ENCODE peak calls at places on chromosome X, in nine cellular contexts. A, Y, M, X, I, K, N, U and J are unnamed samples.

GRCh38 chrX:101040197-101040596 is 11.7 kb downstream of the TRMT2B start:
- DNase-seq in A (peak), Y (no peak), M (no peak), X (no peak), I (no peak), K (no peak), N (no peak), U (no peak), J (no peak)

GRCh38 chrX:114997779-114998178 is 19.6 kb downstream of the IL13RA2 start:
- DNase-seq in A (no peak), Y (no peak), M (no peak), X (no peak), I (no peak), K (no peak), N (no peak), U (no peak), J (no peak)

GRCh38 chrX:53474707-53475106 is 40.5 kb upstream of the HSD17B10 start:
- DNase-seq in A (no peak), Y (no peak), M (no peak), X (no peak), I (no peak), K (no peak), N (no peak), U (no peak), J (no peak)

GRCh38 chrX:104697264-104697663 is 131.3 kb downstream of the IL1RAPL2 start:
- DNase-seq in A (no peak), Y (no peak), M (no peak), X (no peak), I (no peak), K (no peak), N (no peak), U (no peak), J (no peak)

GRCh38 chrX:28659269-28659668 is 72.0 kb downstream of the IL1RAPL1 start:
- DNase-seq in A (no peak), Y (no peak), M (no peak), X (no peak), I (no peak), K (no peak), N (no peak), U (no peak), J (peak)

GRCh38 chrX:72181178-72182125 is at the start of gene PIN4:
- DNase-seq in A (peak), Y (peak), M (peak), X (peak), I (peak), K (peak), N (peak), U (peak), J (peak)

GRCh38 chrX:51975811-51976210 is 82.4 kb downstream of the MAGED1 start:
- DNase-seq in A (no peak), Y (no peak), M (no peak), X (no peak), I (no peak), K (no peak), N (no peak), U (no peak), J (no peak)

GRCh38 chrX:152833378-152833777 is 2.5 kb downstream of the NSDHL start:
- DNase-seq in A (no peak), Y (peak), M (no peak), X (no peak), I (no peak), K (no peak), N (no peak), U (no peak), J (no peak)

GRCh38 chrX:6053126-6053625 is 175.5 kb downstream of the NLGN4X start:
- DNase-seq in A (no peak), Y (no peak), M (no peak), X (no peak), I (no peak), K (no peak), N (no peak), U (no peak), J (no peak)

GRCh38 chrX:49029876-49030275 is 13.3 kb downstream of the TFE3 start:
- DNase-seq in A (no peak), Y (no peak), M (no peak), X (no peak), I (no peak), K (no peak), N (no peak), U (no peak), J (peak)

GRCh38 chrX:134158821-134159512 is 78.0 kb upstream of the CCDC160 start:
- DNase-seq in A (no peak), Y (no peak), M (no peak), X (peak), I (no peak), K (no peak), N (no peak), U (no peak), J (no peak)

GRCh38 chrX:55759478-55759877 is 41.9 kb downstream of the RRAGB start:
- DNase-seq in A (no peak), Y (no peak), M (no peak), X (no peak), I (no peak), K (no peak), N (no peak), U (no peak), J (no peak)

GRCh38 chrX:31423575-31424284 is 351.9 kb upstream of the FTHL17 start:
- DNase-seq in A (peak), Y (no peak), M (no peak), X (peak), I (peak), K (peak), N (peak), U (peak), J (peak)

GRCh38 chrX:132482632-132483031 is 6.2 kb downstream of the MBNL3 start:
- DNase-seq in A (no peak), Y (peak), M (no peak), X (no peak), I (no peak), K (no peak), N (no peak), U (no peak), J (no peak)

GRCh38 chrX:147912093-147912801 is 528 bp downstream of the FMR1 start:
- DNase-seq in A (peak), Y (peak), M (no peak), X (peak), I (peak), K (peak), N (peak), U (peak), J (peak)

GRCh38 chrX:153884136-153885076 is 1.6 kb downstream of the L1CAM start:
- DNase-seq in A (no peak), Y (no peak), M (no peak), X (no peak), I (no peak), K (no peak), N (no peak), U (no peak), J (peak)

GRCh38 chrX:1027680-1028079 is 184.8 kb downstream of the CRLF2 start:
- DNase-seq in A (no peak), Y (no peak), M (no peak), X (no peak), I (no peak), K (no peak), N (no peak), U (no peak), J (no peak)

GRCh38 chrX:103215768-103216085 is 819 bp downstream of the BEX4 start:
- DNase-seq in A (no peak), Y (no peak), M (no peak), X (peak), I (no peak), K (no peak), N (no peak), U (no peak), J (no peak)

GRCh38 chrX:48948589-48948988 is 8.8 kb downstream of the OTUD5 start:
- DNase-seq in A (no peak), Y (no peak), M (no peak), X (no peak), I (no peak), K (no peak), N (no peak), U (no peak), J (no peak)

GRCh38 chrX:105552395-105552794 is 269.9 kb upstream of the NRK start:
- DNase-seq in A (no peak), Y (no peak), M (no peak), X (peak), I (no peak), K (peak), N (no peak), U (peak), J (peak)

GRCh38 chrX:133497356-133497755 is 82.1 kb upstream of the GPC4 start:
- DNase-seq in A (no peak), Y (no peak), M (no peak), X (no peak), I (no peak), K (no peak), N (no peak), U (no peak), J (no peak)

GRCh38 chrX:103565752-103566151 is 19.6 kb upstream of the TCEAL4 start:
- DNase-seq in A (peak), Y (no peak), M (peak), X (peak), I (no peak), K (peak), N (no peak), U (peak), J (peak)

GRCh38 chrX:2389324-2389723 is 111.5 kb downstream of the DHRSX start:
- DNase-seq in A (no peak), Y (no peak), M (no peak), X (no peak), I (no peak), K (no peak), N (no peak), U (no peak), J (no peak)

DNA sequence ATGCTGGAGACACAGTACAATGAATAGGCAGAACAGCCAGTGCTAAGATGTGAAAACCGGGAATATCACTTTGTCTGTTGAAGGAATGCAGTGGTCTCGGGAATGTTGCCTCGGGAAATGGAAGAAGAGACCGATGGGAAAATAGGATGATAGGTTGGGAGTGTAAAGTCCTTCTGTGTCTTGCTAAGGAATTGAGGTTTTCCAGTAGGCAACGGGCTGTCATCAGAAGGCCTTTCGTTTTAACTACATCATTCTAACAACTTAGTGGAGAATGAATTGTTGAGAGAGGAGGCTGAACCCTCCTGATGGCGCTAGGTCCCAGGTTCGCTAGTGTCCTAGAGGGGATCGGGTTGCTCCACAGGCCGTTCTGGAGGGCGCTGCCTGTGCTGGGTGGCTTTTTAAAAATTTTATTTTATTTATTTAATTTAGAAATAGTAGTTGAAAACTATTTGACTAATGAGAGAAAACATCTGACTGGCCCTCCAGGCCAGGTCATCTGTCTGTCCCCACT is 735 bp downstream of the VBP1 start:
- DNase-seq in A (peak), Y (no peak), M (no peak), X (no peak), I (no peak), K (peak), N (no peak), U (peak), J (no peak)
- TF ChIP-seq CTCF in A (no peak), Y (no peak), M (no peak), X (no peak), I (no peak), K (no peak), N (no peak), U (no peak), J (no peak)

DNA sequence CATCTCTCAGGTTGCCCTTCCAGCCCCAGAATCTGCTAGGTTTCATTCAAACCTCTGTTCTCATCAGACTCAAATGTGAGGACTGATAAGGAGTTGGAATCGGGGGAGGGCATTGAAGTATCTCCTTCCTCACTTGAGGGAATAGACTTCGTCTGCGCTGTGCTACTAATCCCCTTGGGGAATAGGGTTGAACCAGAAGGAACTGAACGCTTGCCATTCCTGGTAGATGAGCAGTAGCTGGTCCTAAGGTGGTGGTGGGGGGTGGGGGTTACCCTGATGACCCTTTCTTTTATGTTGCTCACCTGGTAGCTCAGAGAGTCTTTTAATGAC is 692 bp upstream of the SLC9A7 start:
- DNase-seq in A (peak), Y (no peak), M (no peak), X (no peak), I (no peak), K (no peak), N (no peak), U (no peak), J (no peak)
- H3K4me3 ChIP-seq in A (peak), Y (peak), M (peak), X (peak), I (peak), K (peak), N (peak), U (peak), J (peak)

GRCh38 chrX:29911673-29912072 is 303.7 kb upstream of the MAGEB2 start:
- DNase-seq in A (no peak), Y (no peak), M (no peak), X (no peak), I (no peak), K (no peak), N (no peak), U (no peak), J (no peak)
- TF ChIP-seq CTCF in A (peak), Y (no peak), M (no peak), X (no peak), I (no peak), K (no peak), N (peak), U (no peak), J (no peak)

GRCh38 chrX:17634542-17635207 is 102.6 kb upstream of the SCML1 start:
- DNase-seq in A (no peak), Y (no peak), M (no peak), X (no peak), I (no peak), K (no peak), N (no peak), U (no peak), J (no peak)
- H3K4me3 ChIP-seq in A (no peak), Y (no peak), M (no peak), X (no peak), I (no peak), K (no peak), N (no peak), U (no peak), J (no peak)

GRCh38 chrX:41481264-41482109 is 34.3 kb downstream of the NYX start:
- DNase-seq in A (no peak), Y (no peak), M (no peak), X (no peak), I (no peak), K (peak), N (peak), U (no peak), J (no peak)
- TF ChIP-seq CTCF in A (peak), Y (peak), M (peak), X (peak), I (no peak), K (peak), N (peak), U (peak), J (no peak)